ENCODE peak calls at places on chromosomes 13 and 19, in nine cellular contexts. R, Q, A, M, B, I, S, Y and W are unnamed samples.
A peak's percentile ranks its signal among the peaks of the same experiment; 100 is the strongest.

GRCh38 chr19:18007939-18008673 is at the start of gene ARRDC2:
- DNase-seq in R (no peak), Y (peak; percentile 94), A (peak; percentile 83), I (peak; percentile 98), B (peak; percentile 44), Q (peak; percentile 87), S (peak; percentile 90), M (peak; percentile 95), W (peak; percentile 97)

GRCh38 chr19:405138-405965 is 3.6 kb downstream of the C2CD4C start:
- DNase-seq in Y (peak; percentile 10), A (no peak), M (peak; percentile 48), Q (no peak), R (no peak), S (no peak), B (no peak), I (no peak), W (peak; percentile 47)

GRCh38 chr19:39590265-39590664 is 12.1 kb upstream of the LGALS13 start:
- DNase-seq in B (no peak), R (no peak), Q (no peak), S (no peak), I (no peak), M (no peak), Y (no peak), A (no peak), W (no peak)

GRCh38 chr13:42758515-42758914 is 22.9 kb upstream of the FAM216B start:
- DNase-seq in R (no peak), A (no peak), S (no peak), Y (no peak), M (no peak), B (peak; percentile 39), I (no peak), Q (no peak), W (no peak)

GRCh38 chr19:5097959-5098623 is 129.2 kb downstream of the KDM4B start:
- DNase-seq in Q (no peak), S (no peak), A (no peak), B (no peak), I (no peak), Y (no peak), M (no peak), R (no peak), W (no peak)

GRCh38 chr13:35770756-35771291 is 294.3 kb upstream of the MAB21L1 start:
- DNase-seq in B (no peak), Y (no peak), Q (no peak), S (no peak), R (no peak), A (no peak), I (no peak), M (no peak), W (no peak)

GRCh38 chr19:49132974-49133609 is 13.7 kb downstream of the PPFIA3 start:
- DNase-seq in Y (no peak), A (peak; percentile 56), I (no peak), Q (no peak), B (no peak), R (no peak), M (no peak), S (peak; percentile 51), W (no peak)

GRCh38 chr19:48578891-48579290 is 26.9 kb downstream of the SULT2B1 start:
- DNase-seq in I (no peak), Y (no peak), A (no peak), S (no peak), B (no peak), M (no peak), R (no peak), Q (no peak), W (no peak)

GRCh38 chr13:94114166-94114565 is 365.3 kb downstream of the DCT start:
- DNase-seq in M (no peak), R (no peak), B (no peak), Q (no peak), Y (no peak), A (no peak), I (no peak), S (no peak), W (no peak)

GRCh38 chr13:111345682-111346081 is 25.2 kb downstream of the TEX29 start:
- DNase-seq in S (no peak), R (no peak), Y (no peak), B (no peak), I (peak; percentile 74), A (no peak), M (no peak), Q (no peak), W (no peak)

GRCh38 chr19:9883231-9883758 is 48.2 kb downstream of the PIN1 start:
- DNase-seq in A (no peak), M (no peak), B (no peak), I (no peak), R (peak; percentile 23), Q (no peak), Y (no peak), S (no peak), W (no peak)

GRCh38 chr19:9881720-9882119 is 46.6 kb downstream of the PIN1 start:
- DNase-seq in S (peak; percentile 31), R (peak; percentile 13), Y (no peak), I (no peak), M (no peak), Q (no peak), B (no peak), A (no peak), W (no peak)

GRCh38 chr19:9883764-9884163 is 48.6 kb downstream of the PIN1 start:
- DNase-seq in R (no peak), S (no peak), Y (no peak), I (no peak), M (no peak), B (no peak), Q (no peak), A (no peak), W (no peak)

DNA sequence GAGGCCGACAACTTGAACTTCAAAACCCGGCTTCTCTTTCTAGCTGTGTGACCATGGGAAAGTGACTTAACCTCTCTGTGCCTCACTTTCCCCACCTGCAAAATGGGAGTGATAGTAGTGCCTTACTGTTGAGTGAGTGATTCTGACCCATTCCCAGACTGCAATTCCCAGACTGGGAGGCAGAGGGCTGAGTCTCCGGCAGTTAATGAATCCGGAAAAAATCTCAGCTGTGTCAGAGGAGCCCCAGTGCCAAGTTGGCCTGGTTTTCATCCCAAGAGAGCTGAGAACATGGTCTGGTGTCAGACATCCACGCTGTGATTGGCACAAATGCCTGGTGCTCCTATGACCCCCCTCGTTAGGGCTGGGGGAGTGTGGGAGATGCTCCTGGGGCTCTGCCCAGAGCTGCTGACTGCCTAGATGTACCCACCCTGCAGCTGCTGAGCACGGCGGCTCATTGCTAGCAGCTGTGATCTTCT is 50.0 kb downstream of the PIN1 start:
- DNase-seq in B (no peak), M (no peak), Q (no peak), S (no peak), I (no peak), R (no peak), Y (no peak), A (no peak), W (no peak)
- TF ChIP-seq CTCF in B (peak; percentile 26), M (peak; percentile 31), Q (no peak), S (no peak), I (peak; percentile 22), R (peak; percentile 40), Y (no peak), A (no peak), W (no peak)

GRCh38 chr19:43438291-43439162 is 23.8 kb downstream of the TEX101 start:
- DNase-seq in A (no peak), Y (peak; percentile 29), I (peak; percentile 95), M (no peak), Q (no peak), S (peak; percentile 28), B (no peak), R (no peak), W (no peak)
- TF ChIP-seq POLR2AphosphoS5 in A (no peak), Y (peak; percentile 72), I (peak; percentile 62), M (no peak), Q (no peak), S (no peak), B (no peak), R (no peak), W (peak; percentile 84)

DNA sequence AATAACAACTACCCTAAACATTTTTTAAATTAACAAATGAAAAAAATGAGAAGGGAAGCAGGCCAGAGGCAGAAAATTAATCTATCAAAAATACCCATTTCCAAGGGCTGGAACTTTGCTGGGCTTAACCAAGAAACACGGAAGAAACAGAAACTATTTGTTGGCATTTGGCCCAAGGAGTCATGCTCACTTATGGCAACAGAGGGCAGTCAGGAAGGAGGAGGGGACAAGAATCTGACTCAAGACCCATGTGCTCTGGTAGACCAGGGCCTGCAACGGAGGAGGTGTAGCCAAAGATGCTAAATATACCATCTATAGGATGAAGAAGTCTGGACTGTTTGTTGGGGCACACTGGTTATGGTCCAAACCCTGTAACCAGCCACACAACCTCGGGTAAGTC is 496.7 kb downstream of the COG6 start:
- DNase-seq in B (no peak), I (no peak), Q (no peak), M (no peak), A (no peak), R (peak; percentile 54), Y (no peak), S (no peak), W (no peak)
- TF ChIP-seq CTCF in B (no peak), I (no peak), Q (no peak), M (no peak), A (no peak), R (peak; percentile 15), Y (no peak), S (no peak), W (no peak)

DNA sequence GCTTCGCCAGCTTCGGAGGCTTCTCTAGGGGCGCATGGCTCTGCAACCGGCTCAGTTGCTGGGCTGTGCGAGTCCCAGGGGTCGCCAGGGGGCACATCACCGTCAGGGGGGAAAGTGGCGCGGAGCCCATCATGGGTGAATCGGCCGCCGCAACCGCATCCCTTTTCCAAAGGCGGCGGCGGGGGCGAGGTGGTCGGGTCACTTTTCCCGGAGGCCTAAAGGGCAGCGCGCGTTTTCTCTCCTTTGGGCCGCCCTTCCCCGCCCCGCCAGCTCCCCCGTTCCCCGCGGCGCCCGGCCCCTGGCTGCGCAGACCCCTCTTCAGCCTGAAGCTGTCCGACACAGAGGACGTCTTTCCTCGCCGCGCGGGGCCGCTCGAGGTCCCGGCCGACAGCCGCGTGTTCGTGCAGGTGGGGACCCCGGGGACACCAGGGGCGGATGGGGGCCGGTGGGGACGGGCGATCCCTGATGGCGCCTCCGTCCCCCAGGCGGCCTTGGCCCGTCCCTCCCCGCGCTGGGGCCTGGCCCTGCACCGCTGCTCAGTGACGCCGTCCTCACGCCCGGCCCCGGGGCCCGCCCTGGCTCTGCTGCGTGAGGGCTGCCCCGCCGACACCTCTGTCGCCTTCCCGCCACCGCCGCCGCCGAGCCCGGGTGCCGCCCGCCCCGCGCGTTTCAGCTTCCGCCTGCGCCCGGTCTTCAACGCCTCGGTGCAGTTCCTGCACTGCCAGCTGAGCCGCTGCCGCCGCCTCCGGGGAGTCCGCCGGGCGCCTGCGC is 1.7 kb downstream of the TGFBR3L start:
- DNase-seq in Y (no peak), R (no peak), A (no peak), I (no peak), B (no peak), Q (no peak), M (peak; percentile 71), S (peak; percentile 42), W (peak; percentile 89)
- TF ChIP-seq POLR2AphosphoS5 in Y (no peak), R (peak; percentile 6), A (no peak), I (no peak), B (no peak), Q (no peak), M (no peak), S (no peak), W (peak; percentile 54)